ENCODE peak calls at places on chromosomes 2 and 18, in eight cellular contexts. R is uterus, A is ELR, I is RKO, D is brain microvascular endothelial cell, S is caudate nucleus, G is cardiac muscle cell, Z is activated gamma-delta T cell treated with Interleukin-2 at 50 U/mL for 16 hours. Q is an unnamed sample.

GRCh38 chr2:237567276-237568029 is 1.1 kb downstream of the PRLH start:
- DNase-seq in R (no peak), I (no peak), G (no peak), Z (no peak), D (no peak), S (no peak), A (no peak), Q (no peak)

GRCh38 chr18:36365836-36366775 is 68.6 kb downstream of the FHOD3 start:
- DNase-seq in R (no peak), I (no peak), G (no peak), S (no peak), A (no peak), Z (no peak), D (no peak), Q (no peak)

GRCh38 chr2:109275120-109276040 is 146.4 kb downstream of the SH3RF3 start:
- DNase-seq in D (no peak), I (no peak), A (no peak), R (no peak), G (no peak), Z (no peak), S (no peak), Q (no peak)

GRCh38 chr2:203819434-203820133 is 48.0 kb upstream of the CTLA4 start:
- DNase-seq in D (no peak), S (no peak), Z (no peak), R (no peak), I (no peak), G (no peak), A (no peak), Q (no peak)

GRCh38 chr2:98487806-98488189 is 43.1 kb downstream of the INPP4A start:
- DNase-seq in S (no peak), I (peak), R (no peak), D (peak), G (peak), A (peak), Z (peak), Q (peak)

GRCh38 chr2:30448308-30448707 is 1.3 kb downstream of the LCLAT1 start:
- DNase-seq in D (no peak), I (peak), R (no peak), Z (no peak), A (no peak), G (no peak), S (no peak), Q (no peak)

GRCh38 chr2:46198164-46198883 is 98.9 kb upstream of the EPAS1 start:
- DNase-seq in D (no peak), G (no peak), R (no peak), I (no peak), S (no peak), Z (no peak), A (no peak), Q (no peak)

GRCh38 chr2:140947236-140947635 is 1183.6 kb downstream of the LRP1B start:
- DNase-seq in Z (no peak), S (no peak), I (no peak), D (no peak), G (no peak), A (no peak), R (no peak), Q (no peak)

GRCh38 chr18:55236150-55236931 is 277.1 kb upstream of the CCDC68 start:
- DNase-seq in Z (no peak), A (no peak), R (no peak), D (no peak), I (no peak), G (peak), S (no peak), Q (no peak)

GRCh38 chr2:168002021-168002553 is 245.3 kb downstream of the STK39 start:
- DNase-seq in G (peak), A (peak), I (no peak), S (no peak), R (no peak), Z (no peak), D (peak), Q (no peak)

GRCh38 chr2:176187306-176188217 is 906 bp upstream of the HOXD1 start:
- DNase-seq in R (no peak), D (no peak), G (no peak), Z (no peak), S (no peak), A (no peak), I (peak), Q (peak)

GRCh38 chr2:12884713-12885282 is 168.1 kb downstream of the TRIB2 start:
- DNase-seq in Z (no peak), D (peak), R (peak), A (peak), I (no peak), G (peak), S (no peak), Q (no peak)

GRCh38 chr2:15756011-15756550 is 164.4 kb downstream of the DDX1 start:
- DNase-seq in G (no peak), Z (no peak), I (no peak), S (no peak), D (no peak), R (no peak), A (no peak), Q (no peak)

GRCh38 chr2:173991857-173992588 is 26.9 kb upstream of the SP3 start:
- DNase-seq in D (peak), I (no peak), G (peak), A (no peak), S (no peak), Z (no peak), R (peak), Q (no peak)

GRCh38 chr2:171158036-171158789 is 2.5 kb downstream of the TLK1 start:
- DNase-seq in D (no peak), A (no peak), R (no peak), G (no peak), I (peak), Z (no peak), S (no peak), Q (no peak)

GRCh38 chr2:131063501-131064283 is 29.6 kb downstream of the FAM168B start:
- DNase-seq in S (no peak), Z (no peak), A (no peak), G (no peak), R (no peak), D (no peak), I (no peak), Q (no peak)

GRCh38 chr2:23687214-23687613 is 239.7 kb downstream of the ATAD2B start:
- DNase-seq in D (no peak), Z (no peak), S (no peak), R (no peak), A (no peak), G (no peak), I (no peak), Q (no peak)

GRCh38 chr2:20595439-20596192 is 55.3 kb downstream of the HS1BP3 start:
- DNase-seq in S (no peak), I (no peak), R (peak), Z (no peak), G (peak), D (peak), A (peak), Q (peak)

GRCh38 chr18:28161608-28162599 is 15.0 kb downstream of the CDH2 start:
- DNase-seq in Z (no peak), R (no peak), G (no peak), D (peak), I (no peak), S (no peak), A (peak), Q (peak)

GRCh38 chr18:68991281-68991680 is 193.4 kb downstream of the CCDC102B start:
- DNase-seq in I (no peak), Z (no peak), G (peak), A (no peak), D (peak), S (no peak), R (no peak), Q (no peak)

GRCh38 chr2:238525990-238526389 is 99.3 kb downstream of the ASB1 start:
- DNase-seq in S (no peak), A (no peak), Z (no peak), G (no peak), R (no peak), I (no peak), D (no peak), Q (no peak)

GRCh38 chr2:136436921-136437320 is 319.0 kb upstream of the CXCR4 start:
- DNase-seq in I (no peak), D (no peak), Z (no peak), G (no peak), S (no peak), A (no peak), R (no peak), Q (no peak)

GRCh38 chr2:37776487-37776886 is 105.0 kb upstream of the CDC42EP3 start:
- DNase-seq in G (peak), R (no peak), A (peak), I (peak), Z (no peak), S (no peak), D (peak), Q (peak)

GRCh38 chr18:32454667-32455066 is 16.0 kb downstream of the GAREM1 start:
- DNase-seq in G (no peak), I (no peak), D (no peak), A (no peak), R (no peak), S (no peak), Z (no peak), Q (no peak)

GRCh38 chr2:239724851-239725550 is 300.1 kb downstream of the NDUFA10 start:
- DNase-seq in G (no peak), I (no peak), Z (no peak), A (no peak), R (peak), S (no peak), D (no peak), Q (no peak)

Q was measured in ACHN.